ENCODE peak calls at places on chromosomes 11 and 22, in seven cellular contexts. R is PC-3; Q is CD8-positive, alpha-beta T cell; C is DND-41; A is tibial nerve; H is AG04450; G is thyroid gland. F is an unnamed sample.

GRCh38 chr11:63920870-63921417 is 4.0 kb upstream of the RCOR2 start:
- DNase-seq in H (no peak), C (no peak), G (peak; percentile 60), A (no peak), R (no peak), Q (peak; percentile 45), F (no peak)

GRCh38 chr11:23974046-23974445 is 522.8 kb upstream of the LUZP2 start:
- DNase-seq in A (no peak), G (no peak), H (no peak), C (no peak), Q (no peak), R (no peak), F (no peak)

GRCh38 chr11:27472398-27473016 is at the start of gene LGR4:
- DNase-seq in H (peak; percentile 74), C (no peak), Q (peak; percentile 62), A (peak; percentile 89), G (peak; percentile 98), R (peak; percentile 95), F (peak; percentile 88)

GRCh38 chr11:46277313-46277622 is 194 bp upstream of the CREB3L1 start:
- DNase-seq in R (peak; percentile 48), G (peak; percentile 73), A (peak; percentile 63), C (no peak), H (no peak), Q (no peak), F (peak; percentile 46)

GRCh38 chr11:29328961-29329441 is 687.8 kb downstream of the KCNA4 start:
- DNase-seq in R (peak; percentile 77), Q (no peak), G (peak; percentile 3), H (peak; percentile 70), A (no peak), C (no peak), F (peak; percentile 45)

GRCh38 chr11:15010860-15011259 is 38.7 kb upstream of the CALCA start:
- DNase-seq in R (no peak), Q (no peak), H (no peak), A (no peak), C (no peak), G (no peak), F (no peak)

GRCh38 chr22:26792522-26792921 is 135.1 kb downstream of the MIAT start:
- DNase-seq in C (no peak), H (no peak), Q (no peak), R (no peak), G (no peak), A (no peak), F (no peak)

GRCh38 chr22:37148031-37148651 is 1.6 kb downstream of the IL2RB start:
- DNase-seq in C (no peak), Q (peak; percentile 50), G (no peak), A (no peak), H (no peak), R (no peak), F (no peak)

GRCh38 chr11:77014669-77015068 is 19.5 kb upstream of the B3GNT6 start:
- DNase-seq in G (no peak), R (no peak), Q (no peak), C (no peak), H (no peak), A (no peak), F (no peak)

GRCh38 chr11:72326151-72326842 is 82.3 kb upstream of the PHOX2A start:
- DNase-seq in H (no peak), G (no peak), A (no peak), C (no peak), Q (no peak), R (peak; percentile 36), F (no peak)

GRCh38 chr11:73324116-73324515 is 16.0 kb downstream of the ARHGEF17 start:
- DNase-seq in G (no peak), A (no peak), H (no peak), R (no peak), C (no peak), Q (no peak), F (no peak)

GRCh38 chr11:79374707-79375106 is 66.1 kb downstream of the TENM4 start:
- DNase-seq in R (no peak), A (no peak), G (no peak), C (no peak), Q (no peak), H (no peak), F (no peak)

GRCh38 chr11:102449651-102450570 is 2.7 kb downstream of the TMEM123 start:
- DNase-seq in R (no peak), Q (no peak), G (no peak), H (no peak), C (no peak), A (no peak), F (no peak)

GRCh38 chr11:102453286-102453797 is 777 bp upstream of the TMEM123 start:
- DNase-seq in C (no peak), Q (no peak), H (no peak), A (peak; percentile 19), R (peak; percentile 42), G (peak; percentile 37), F (no peak)

GRCh38 chr11:102452461-102453285 is at the start of gene TMEM123:
- DNase-seq in H (no peak), C (peak; percentile 94), R (peak; percentile 67), G (peak; percentile 80), A (peak; percentile 67), Q (peak; percentile 92), F (peak; percentile 66)

GRCh38 chr11:102451041-102451692 is 1.4 kb downstream of the TMEM123 start:
- DNase-seq in H (no peak), A (no peak), R (no peak), Q (no peak), C (no peak), G (no peak), F (no peak)

DNA sequence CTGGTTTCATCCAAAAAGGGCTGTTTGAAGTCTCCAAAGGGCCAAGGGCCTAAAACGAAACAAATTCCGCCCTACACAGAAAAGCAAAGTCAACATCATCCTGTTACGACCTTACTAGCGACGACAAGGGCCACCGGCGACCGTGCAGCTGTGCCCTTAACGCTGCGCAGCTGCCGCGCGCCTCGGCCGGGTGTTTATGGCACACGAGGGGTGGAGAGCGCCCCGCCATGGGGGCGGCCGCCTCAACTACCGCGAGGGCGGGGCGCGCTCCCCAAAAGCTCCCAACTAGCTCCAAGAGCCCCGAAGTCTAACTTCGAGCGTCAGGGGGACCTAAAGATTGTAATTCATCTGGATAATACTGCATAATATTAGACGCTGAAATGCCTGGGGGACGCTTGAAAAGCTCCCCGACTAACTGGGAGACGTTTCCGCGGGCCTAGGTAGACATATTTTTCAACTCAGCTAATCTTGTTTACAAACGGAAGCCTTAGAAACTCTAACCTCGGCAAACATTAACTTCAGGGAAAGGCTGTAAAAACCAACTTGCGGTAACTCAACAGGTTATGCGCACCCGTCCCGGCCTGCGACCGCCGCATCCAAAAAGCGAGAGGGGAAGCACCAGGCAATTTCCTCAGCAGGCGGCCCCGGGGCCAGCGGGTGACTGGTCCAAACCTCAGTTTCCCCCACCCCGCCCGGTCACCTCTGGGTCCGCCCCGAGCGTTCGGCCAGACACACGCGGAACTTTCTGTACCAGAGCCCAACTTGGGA is 688 bp downstream of the TMEM123 start:
- DNase-seq in A (peak; percentile 38), R (peak; percentile 67), C (peak; percentile 85), Q (peak; percentile 78), H (no peak), G (peak; percentile 69), F (peak; percentile 36)
- TF ChIP-seq CTCF in A (no peak), R (peak; percentile 44), C (peak; percentile 51), Q (peak; percentile 12), H (peak; percentile 7), G (no peak), F (peak; percentile 33)

DNA sequence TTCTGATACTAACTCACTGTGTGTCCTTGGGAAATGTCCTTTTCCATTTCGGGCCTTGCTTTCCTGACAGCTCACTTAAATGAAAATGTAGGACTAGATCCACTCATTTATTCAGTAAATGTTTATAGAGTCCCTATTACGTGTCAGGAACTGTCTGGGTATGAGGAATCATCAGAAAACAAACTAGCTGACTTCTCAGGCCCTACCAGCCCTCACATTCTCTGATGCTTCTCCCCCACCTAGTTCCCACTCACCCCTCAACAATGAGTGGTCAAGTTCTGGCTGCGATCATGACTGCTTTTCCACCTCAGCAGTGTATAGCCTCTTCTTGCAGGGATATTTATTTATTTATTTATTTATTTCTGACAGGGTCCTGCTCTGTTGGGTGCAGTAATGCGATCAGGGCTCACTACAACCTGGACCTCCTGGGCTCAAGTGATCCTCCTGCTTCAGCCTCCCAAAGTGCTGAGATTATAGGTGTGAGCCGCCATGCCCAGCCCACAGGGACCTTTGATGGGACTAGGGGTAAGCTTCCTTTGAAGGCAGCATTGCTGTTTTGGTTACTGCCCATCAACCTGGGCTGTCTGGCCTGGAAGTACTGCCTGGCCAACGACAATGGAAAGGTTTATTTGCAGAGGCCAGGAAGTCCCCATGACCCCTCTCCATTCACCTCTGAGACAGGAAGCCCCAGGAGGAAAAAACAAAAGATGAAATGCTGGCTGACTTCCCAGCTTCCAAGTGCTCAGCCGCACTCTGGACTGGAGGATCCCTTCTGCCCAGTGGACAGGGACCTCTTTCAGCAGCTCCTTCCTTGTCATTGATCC is 33.1 kb upstream of the POLD3 start:
- DNase-seq in A (no peak), G (peak; percentile 5), Q (no peak), R (peak; percentile 56), C (no peak), H (no peak), F (no peak)
- H3K27ac ChIP-seq in A (no peak overlapping the region), G (no peak overlapping the region), Q (no peak overlapping the region), R (peak overlapping the region; percentile 60), C (no peak overlapping the region), H (no peak overlapping the region), F (no peak overlapping the region)

DNA sequence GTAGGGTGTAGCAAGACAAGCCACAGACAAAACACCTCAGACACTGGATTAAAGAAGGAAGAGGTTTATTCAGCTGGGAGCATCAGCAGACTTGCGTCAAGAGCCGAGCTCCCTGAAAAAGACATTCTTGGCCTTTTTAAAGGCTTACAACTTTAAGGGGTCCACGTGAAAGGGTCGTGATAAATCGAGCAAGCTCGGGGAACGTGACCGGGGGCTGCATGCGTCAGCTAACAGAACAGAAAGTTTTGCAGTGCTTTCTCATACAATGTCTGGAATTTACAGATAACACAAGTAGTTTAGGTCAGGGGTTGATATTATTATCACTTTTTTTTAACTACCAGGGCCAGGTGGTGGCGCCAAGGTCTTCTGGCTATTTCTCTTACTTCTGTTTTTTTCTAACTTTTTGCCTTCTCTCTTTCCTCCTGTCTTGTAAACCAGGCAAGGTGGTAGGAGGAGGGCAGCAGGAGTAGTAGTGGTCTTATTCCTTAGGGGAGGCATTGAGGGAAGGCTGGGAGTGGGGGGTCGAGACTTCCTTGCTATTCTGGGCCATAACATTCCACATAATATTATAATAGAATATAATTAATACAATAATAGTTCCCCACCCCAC is 631 bp upstream of the ALDH3B1 start:
- DNase-seq in R (peak; percentile 67), Q (no peak), H (no peak), G (peak; percentile 38), C (no peak), A (no peak), F (no peak)
- TF ChIP-seq CTCF in R (peak; percentile 65), Q (no peak), H (peak; percentile 41), G (peak; percentile 30), C (peak; percentile 34), A (no peak), F (peak; percentile 56)

GRCh38 chr22:31822523-31822922 is 68.7 kb downstream of the DEPDC5 start:
- DNase-seq in C (no peak), R (no peak), A (no peak), Q (no peak), G (no peak), H (no peak), F (no peak)

GRCh38 chr22:31818481-31819392 is 64.9 kb downstream of the DEPDC5 start:
- DNase-seq in G (no peak), A (no peak), Q (no peak), R (peak; percentile 22), C (no peak), H (no peak), F (no peak)

GRCh38 chr22:31816750-31817149 is 62.9 kb downstream of the DEPDC5 start:
- DNase-seq in R (no peak), A (no peak), Q (no peak), H (no peak), C (no peak), G (no peak), F (no peak)

GRCh38 chr22:31821572-31821971 is 67.8 kb downstream of the DEPDC5 start:
- DNase-seq in H (no peak), A (no peak), G (no peak), C (no peak), Q (no peak), R (no peak), F (no peak)

GRCh38 chr22:31820655-31821054 is 66.8 kb downstream of the DEPDC5 start:
- DNase-seq in A (no peak), R (no peak), H (no peak), Q (no peak), G (no peak), C (no peak), F (no peak)
- H3K27ac ChIP-seq in A (no peak overlapping the region), R (no peak overlapping the region), H (no peak overlapping the region), Q (no peak overlapping the region), G (no peak overlapping the region), C (no peak overlapping the region), F (no peak overlapping the region)

F was measured in RWPE1.